ENCODE peak calls at places on chromosomes 7 and 10, in five cellular contexts. N is skeletal muscle cell, F is cardiac fibroblast, W is sciatic nerve, Y is nucleus accumbens. K is an unnamed sample.

GRCh38 chr10:79093658-79094411 is 25.1 kb downstream of the ZMIZ1 start:
- DNase-seq in W (peak), F (peak), Y (peak), N (no peak), K (no peak)

GRCh38 chr7:133887459-133887858 is 239.7 kb upstream of the LRGUK start:
- DNase-seq in W (no peak), Y (no peak), F (no peak), N (no peak), K (no peak)

GRCh38 chr7:129553861-129554530 is 51.7 kb downstream of the SMKR1 start:
- DNase-seq in F (peak), W (no peak), N (peak), Y (peak), K (no peak)

GRCh38 chr7:99036531-99037175 is 107.3 kb downstream of the SMURF1 start:
- DNase-seq in W (no peak), F (peak), Y (peak), N (no peak), K (no peak)

GRCh38 chr7:106111671-106112117 is 418 bp downstream of the SYPL1 start:
- DNase-seq in N (peak), Y (peak), W (peak), F (peak), K (no peak)

GRCh38 chr7:130966246-130967009 is 232.4 kb upstream of the KLF14 start:
- DNase-seq in W (no peak), Y (no peak), F (peak), N (no peak), K (peak)

GRCh38 chr10:28970231-28970630 is 292.9 kb downstream of the BAMBI start:
- DNase-seq in N (peak), F (peak), W (no peak), Y (no peak), K (no peak)

GRCh38 chr10:111429288-111430028 is 352.6 kb downstream of the ADRA2A start:
- DNase-seq in N (peak), Y (no peak), W (no peak), F (no peak), K (no peak)

GRCh38 chr10:79442171-79443040 is 3.0 kb downstream of the ZCCHC24 start:
- DNase-seq in W (peak), F (no peak), Y (peak), N (no peak), K (no peak)

GRCh38 chr10:61000769-61001730 is 57.1 kb upstream of the RHOBTB1 start:
- DNase-seq in N (no peak), F (no peak), W (no peak), Y (peak), K (no peak)

GRCh38 chr10:62610649-62611229 is 193.8 kb upstream of the ADO start:
- DNase-seq in W (peak), N (no peak), Y (peak), F (peak), K (no peak)

GRCh38 chr7:96228760-96229159 is 93.1 kb downstream of the SLC25A13 start:
- DNase-seq in N (no peak), F (no peak), W (no peak), Y (no peak), K (no peak)

GRCh38 chr10:78566216-78567135 is 502.3 kb upstream of the ZMIZ1 start:
- DNase-seq in F (no peak), Y (no peak), N (no peak), W (no peak), K (no peak)

GRCh38 chr7:91916068-91916440 is 24.6 kb upstream of the AKAP9 start:
- DNase-seq in F (no peak), N (no peak), Y (no peak), W (no peak), K (no peak)

GRCh38 chr7:16753932-16754571 is 497 bp downstream of the TSPAN13 start:
- DNase-seq in F (peak), N (no peak), W (peak), Y (peak), K (no peak)

GRCh38 chr7:11345621-11346020 is 371.9 kb downstream of the PHF14 start:
- DNase-seq in Y (no peak), W (no peak), N (no peak), F (peak), K (no peak)

GRCh38 chr7:135321556-135321955 is 87.9 kb downstream of the STRA8 start:
- DNase-seq in Y (peak), F (peak), N (peak), W (no peak), K (no peak)

GRCh38 chr10:119602241-119603095 is 5.7 kb upstream of the TIAL1 start:
- DNase-seq in F (peak), Y (peak), N (no peak), W (no peak), K (no peak)

GRCh38 chr10:108180883-108181282 is 1016.4 kb upstream of the SORCS1 start:
- DNase-seq in W (no peak), F (no peak), Y (no peak), N (no peak), K (no peak)

GRCh38 chr10:104345512-104345911 is 7.2 kb upstream of the ITPRIP start:
- DNase-seq in F (no peak), Y (no peak), N (no peak), W (no peak), K (no peak)

GRCh38 chr7:156148547-156148946 is 336.3 kb upstream of the SHH start:
- DNase-seq in N (no peak), F (no peak), Y (no peak), W (peak), K (no peak)

GRCh38 chr10:124842721-124843120 is 41.1 kb downstream of the ABRAXAS2 start:
- DNase-seq in Y (no peak), W (no peak), F (no peak), N (no peak), K (no peak)

GRCh38 chr10:43862756-43863155 is 214.1 kb upstream of the ZNF32 start:
- DNase-seq in Y (no peak), N (no peak), W (peak), F (no peak), K (no peak)

GRCh38 chr10:11441151-11441535 is 170.3 kb downstream of the USP6NL start:
- DNase-seq in W (no peak), F (no peak), N (no peak), Y (no peak), K (no peak)

GRCh38 chr10:71697938-71698709 is 21.5 kb downstream of the C10orf105 start:
- DNase-seq in N (no peak), W (no peak), Y (no peak), F (no peak), K (no peak)